ENCODE peak calls at places on chromosomes 13 and 19, in eight cellular contexts. J is A549; V is left ventricle myocardium inferior; G is uterus; H is CD8-positive, alpha-beta T cell; A is tibial artery; K is transverse colon; U is A673. X is an unnamed sample. For H3K4me1, the result is how much of the 10 kb centered on the place peaks cover.

GRCh38 chr19:12788682-12789097 is 2.6 kb upstream of the JUNB start:
- DNase-seq in K (peak), G (peak), V (peak), H (no peak), A (peak), U (peak), J (peak), X (peak)

GRCh38 chr13:63190219-63190618 is 1774.6 kb upstream of the PCDH20 start:
- DNase-seq in K (no peak), A (no peak), J (no peak), H (no peak), U (no peak), V (no peak), G (no peak), X (no peak)

GRCh38 chr13:35646061-35646774 is 169.7 kb upstream of the MAB21L1 start:
- DNase-seq in G (no peak), U (no peak), V (no peak), K (no peak), H (no peak), J (no peak), A (no peak), X (no peak)

GRCh38 chr13:65497265-65497664 is 1732.9 kb downstream of the PCDH9 start:
- DNase-seq in U (no peak), V (no peak), G (no peak), H (no peak), K (no peak), A (no peak), J (peak), X (no peak)

GRCh38 chr19:3440082-3440481 is 40.2 kb downstream of the SMIM24 start:
- DNase-seq in K (peak), A (no peak), V (peak), H (peak), U (peak), G (no peak), J (peak), X (no peak)

GRCh38 chr13:22937241-22937640 is 243.5 kb upstream of the SGCG start:
- DNase-seq in A (no peak), U (no peak), H (no peak), K (no peak), G (no peak), V (no peak), J (no peak), X (no peak)

GRCh38 chr13:25922373-25922772 is 129.4 kb downstream of the SHISA2 start:
- DNase-seq in G (no peak), A (no peak), U (no peak), V (no peak), H (no peak), K (no peak), J (no peak), X (no peak)

GRCh38 chr13:84479656-84480055 is 597.4 kb upstream of the SLITRK1 start:
- DNase-seq in K (no peak), H (no peak), G (no peak), U (no peak), A (no peak), J (no peak), V (no peak), X (no peak)

GRCh38 chr13:29125145-29125933 is 305.2 kb downstream of the MTUS2 start:
- DNase-seq in H (no peak), U (no peak), V (no peak), K (no peak), A (no peak), G (no peak), J (no peak), X (no peak)

GRCh38 chr13:111233080-111233479 is 87.4 kb upstream of the TEX29 start:
- DNase-seq in J (no peak), V (no peak), U (no peak), K (no peak), A (no peak), H (no peak), G (no peak), X (no peak)

GRCh38 chr19:7504684-7505083 is 11.2 kb upstream of the ZNF358 start:
- DNase-seq in A (no peak), J (no peak), U (no peak), K (no peak), H (no peak), V (no peak), G (no peak), X (no peak)

GRCh38 chr19:42216653-42217521 is 590 bp downstream of the DEDD2 start:
- DNase-seq in V (peak), G (peak), U (peak), A (peak), H (peak), K (peak), J (no peak), X (no peak)

DNA sequence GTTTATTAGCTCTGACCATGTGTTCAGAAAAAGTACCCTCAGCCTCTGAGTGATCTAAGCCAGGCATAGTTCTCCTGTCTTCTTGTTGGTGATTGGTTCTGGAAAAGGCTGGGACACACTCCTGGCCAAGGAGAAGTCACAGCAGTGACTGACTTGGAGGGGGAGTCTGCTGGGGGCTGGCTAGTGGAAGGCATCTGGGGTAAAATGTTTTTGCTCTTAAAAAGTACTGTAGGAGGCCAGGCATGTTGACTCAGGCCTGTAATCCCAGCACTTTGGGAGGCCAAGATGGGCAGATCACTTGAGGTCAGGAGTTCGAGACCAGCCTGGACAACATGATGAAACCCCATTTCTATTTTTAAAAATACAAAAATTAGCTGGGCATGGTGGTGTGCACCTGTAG is 21.7 kb downstream of the FAM187B start:
- DNase-seq in K (no peak), H (peak), A (no peak), J (no peak), U (no peak), G (no peak), V (no peak), X (no peak)
- H3K27ac ChIP-seq in K (peak), H (peak), A (no peak), J (no peak), U (no peak), G (no peak), V (no peak), X (no peak)

GRCh38 chr19:19820774-19821315 is 705 bp downstream of the ZNF506 start:
- DNase-seq in H (no peak), U (peak), A (no peak), K (no peak), G (no peak), J (no peak), V (no peak), X (no peak)
- H3K4me1 ChIP-seq in H (under half), U (under half), A (under half), K (under half), G (under half), J (under half), V (half or more), X (under half)

GRCh38 chr13:39073983-39074382 is 35.7 kb downstream of the NHLRC3 start:
- DNase-seq in K (no peak), J (no peak), H (no peak), A (no peak), G (no peak), V (no peak), U (no peak), X (no peak)
- TF ChIP-seq CTCF in K (no peak), J (no peak), H (no peak), A (no peak), G (no peak), V (no peak), U (no peak), X (no peak)

DNA sequence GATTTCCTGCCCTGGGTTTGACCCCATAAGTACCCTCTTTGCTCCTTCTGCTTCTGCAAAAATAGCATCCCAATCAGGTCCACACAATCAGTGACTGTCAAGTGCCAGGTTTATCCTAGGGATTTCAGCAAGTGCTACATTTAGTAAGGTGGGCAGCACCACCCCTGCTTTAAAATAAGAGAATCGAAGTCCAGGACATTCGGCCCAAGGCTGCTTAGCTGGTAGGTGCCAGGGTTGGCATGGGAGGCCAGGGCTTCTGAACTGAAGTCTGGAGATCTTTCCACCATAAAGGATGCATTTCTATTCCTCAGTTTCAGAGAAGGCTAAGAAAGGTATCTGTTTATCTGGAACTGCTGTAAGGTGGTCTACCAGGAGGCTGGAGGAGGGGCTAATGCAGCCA is 408.3 kb downstream of the ZNF536 start:
- DNase-seq in V (no peak), G (no peak), H (no peak), A (no peak), U (no peak), K (no peak), J (no peak), X (no peak)
- H3K27ac ChIP-seq in V (no peak), G (no peak), H (no peak), A (no peak), U (peak), K (no peak), J (no peak), X (no peak)

GRCh38 chr19:4712771-4713170 is 10.9 kb downstream of the DPP9 start:
- DNase-seq in G (no peak), H (no peak), J (no peak), K (no peak), V (peak), U (no peak), A (no peak), X (no peak)

GRCh38 chr19:4710281-4710600 is 13.4 kb downstream of the DPP9 start:
- DNase-seq in V (no peak), G (no peak), A (no peak), H (no peak), J (no peak), K (no peak), U (no peak), X (no peak)

GRCh38 chr19:4713384-4713951 is 10.2 kb downstream of the DPP9 start:
- DNase-seq in A (peak), J (peak), H (no peak), G (peak), K (peak), V (peak), U (no peak), X (peak)

GRCh38 chr19:4709440-4710280 is 14.0 kb downstream of the DPP9 start:
- DNase-seq in H (no peak), J (no peak), U (no peak), V (no peak), K (no peak), A (no peak), G (no peak), X (no peak)

GRCh38 chr19:4711211-4711610 is 12.4 kb downstream of the DPP9 start:
- DNase-seq in H (no peak), V (no peak), J (no peak), U (no peak), G (no peak), A (no peak), K (no peak), X (no peak)
- H3K4me1 ChIP-seq in H (under half), V (half or more), J (under half), U (under half), G (under half), A (under half), K (under half), X (under half)

DNA sequence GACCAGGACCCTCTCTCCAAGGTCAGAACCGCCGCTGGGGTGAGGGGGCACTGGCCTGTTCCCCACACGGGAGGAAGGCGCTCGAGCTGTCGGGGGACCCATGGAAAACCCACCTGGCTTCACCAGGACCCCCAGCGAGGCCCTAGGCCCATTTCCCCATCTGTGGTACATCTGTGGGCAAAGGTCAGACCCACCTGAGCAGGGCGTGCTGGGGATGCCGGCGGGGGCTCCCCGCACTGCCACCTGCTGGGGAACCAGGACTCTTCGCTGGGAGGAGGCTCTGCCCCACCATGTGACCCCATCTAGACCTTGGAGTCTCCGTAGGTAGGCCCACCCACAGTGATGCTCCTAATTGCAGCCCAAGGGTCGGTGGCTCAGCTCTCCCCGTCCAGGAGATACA is 511 bp downstream of the WDR88 start:
- DNase-seq in V (no peak), U (no peak), G (no peak), H (no peak), J (peak), A (no peak), K (no peak), X (no peak)
- TF ChIP-seq CTCF in V (no peak), U (peak), G (no peak), H (no peak), J (peak), A (no peak), K (peak), X (no peak)

GRCh38 chr19:15305582-15306334 is 26.6 kb downstream of the BRD4 start:
- DNase-seq in J (no peak), K (no peak), H (no peak), G (no peak), V (no peak), U (no peak), A (no peak), X (no peak)
- H3K27ac ChIP-seq in J (peak), K (no peak), H (no peak), G (no peak), V (no peak), U (no peak), A (no peak), X (no peak)

X was measured in prostate gland.